ENCODE peak calls at places on chromosomes 16 and 17, in six cellular contexts. A, R, P, J, X and Q are unnamed samples.

GRCh38 chr16:53207810-53208752 is 153.3 kb downstream of the CHD9 start:
- DNase-seq in J (peak), X (peak), P (peak), R (peak), A (peak), Q (peak)

GRCh38 chr17:38702900-38703741 is 2.0 kb upstream of the MLLT6 start:
- DNase-seq in P (peak), A (peak), R (peak), X (no peak), J (peak), Q (peak)

GRCh38 chr17:76447931-76448652 is 4.9 kb downstream of the UBE2O start:
- DNase-seq in P (peak), J (peak), R (no peak), X (no peak), A (no peak), Q (peak)

GRCh38 chr17:1122681-1123396 is 56.9 kb downstream of the ABR start:
- DNase-seq in J (peak), R (peak), X (peak), P (peak), A (peak), Q (peak)

GRCh38 chr16:54936086-54936978 is 5.7 kb downstream of the IRX5 start:
- DNase-seq in R (no peak), A (peak), J (peak), X (peak), P (peak), Q (peak)

GRCh38 chr17:76550712-76551615 is 11.1 kb downstream of the PRCD start:
- DNase-seq in J (peak), X (no peak), P (no peak), R (no peak), A (peak), Q (peak)

GRCh38 chr16:66270333-66270927 is 96.1 kb upstream of the CDH5 start:
- DNase-seq in R (peak), P (peak), A (peak), X (peak), J (peak), Q (peak)

GRCh38 chr17:40564195-40564882 is 933 bp downstream of the CCR7 start:
- DNase-seq in P (no peak), R (no peak), A (peak), J (no peak), X (no peak), Q (no peak)

GRCh38 chr17:33241390-33241789 is 51.7 kb downstream of the ASIC2 start:
- DNase-seq in J (no peak), P (peak), X (no peak), A (no peak), R (no peak), Q (peak)

GRCh38 chr16:77780378-77780837 is 8.0 kb upstream of the VAT1L start:
- DNase-seq in R (no peak), A (no peak), P (peak), X (no peak), J (peak), Q (peak)

GRCh38 chr16:74480150-74481029 is 59.1 kb upstream of the CLEC18B start:
- DNase-seq in P (peak), J (no peak), A (no peak), X (peak), R (no peak), Q (peak)

GRCh38 chr17:5826384-5826783 is 242.1 kb upstream of the NLRP1 start:
- DNase-seq in A (no peak), R (no peak), J (peak), X (no peak), P (peak), Q (no peak)

GRCh38 chr16:87945351-87946042 is 5.7 kb upstream of the BANP start:
- DNase-seq in A (peak), J (peak), X (peak), P (peak), R (peak), Q (peak)

GRCh38 chr16:102060-102855 is 24.2 kb downstream of the MPG start:
- DNase-seq in J (no peak), A (no peak), X (no peak), P (peak), R (no peak), Q (no peak)

GRCh38 chr17:17348872-17349723 is 45.9 kb downstream of the NT5M start:
- DNase-seq in R (no peak), X (no peak), A (peak), J (no peak), P (no peak), Q (peak)

GRCh38 chr17:40458001-40458791 is 14.9 kb downstream of the IGFBP4 start:
- DNase-seq in X (no peak), J (no peak), A (no peak), R (no peak), P (peak), Q (peak)

GRCh38 chr17:35256629-35257028 is 13.8 kb downstream of the SLFN5 start:
- DNase-seq in X (no peak), R (no peak), J (no peak), P (no peak), A (no peak), Q (no peak)

GRCh38 chr16:15037003-15037402 is 18.9 kb downstream of the NTAN1 start:
- DNase-seq in A (no peak), J (no peak), R (no peak), X (no peak), P (no peak), Q (no peak)

DNA sequence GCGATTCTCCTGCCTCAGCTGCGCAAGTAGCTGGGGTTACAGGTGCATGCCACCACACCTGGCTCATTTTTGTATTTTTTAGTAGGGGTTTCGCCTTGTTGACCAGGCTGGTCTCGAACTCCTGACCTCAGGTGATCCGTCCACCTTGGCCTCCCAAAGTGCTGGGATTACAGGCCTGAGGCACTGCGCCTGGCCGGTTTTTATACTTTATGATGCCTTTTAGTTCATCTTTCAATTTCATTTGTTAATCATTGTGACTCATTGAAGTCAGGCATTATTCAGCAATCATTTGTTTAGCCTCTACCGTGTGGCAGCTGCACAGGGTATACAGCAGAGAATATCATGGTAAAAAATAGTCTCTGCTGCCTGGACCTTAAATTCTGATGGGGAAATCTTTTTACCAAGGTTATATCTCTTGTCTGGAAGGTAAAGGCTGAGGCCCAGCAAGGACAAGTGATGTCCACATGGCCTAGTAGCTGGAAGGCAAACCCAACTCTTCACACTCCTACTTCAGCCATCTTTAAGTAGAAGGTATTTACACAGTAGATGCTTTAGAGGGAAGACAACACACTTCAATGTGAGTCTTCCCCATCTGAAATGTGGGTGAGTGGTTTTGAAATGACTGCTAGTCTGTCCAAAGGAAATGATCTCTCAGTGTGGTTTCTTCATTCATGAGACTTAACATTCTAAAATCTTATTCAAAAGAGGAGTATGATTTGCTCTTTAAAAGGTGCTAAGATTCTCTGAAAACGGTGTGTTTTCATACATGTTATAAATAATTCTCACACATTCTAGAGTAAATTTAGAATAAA is 2.4 kb downstream of the PRPSAP2 start:
- DNase-seq in R (no peak), P (peak), X (no peak), J (peak), A (no peak), Q (peak)
- H2AFZ ChIP-seq in R (no peak), P (no peak), X (no peak), J (no peak), A (no peak), Q (no peak)

GRCh38 chr16:3306078-3306477 is 781 bp downstream of the ZNF75A start:
- DNase-seq in P (no peak), A (no peak), J (no peak), X (no peak), R (no peak), Q (no peak)
- H2AFZ ChIP-seq in P (no peak), A (no peak), J (no peak), X (no peak), R (no peak), Q (peak)

DNA sequence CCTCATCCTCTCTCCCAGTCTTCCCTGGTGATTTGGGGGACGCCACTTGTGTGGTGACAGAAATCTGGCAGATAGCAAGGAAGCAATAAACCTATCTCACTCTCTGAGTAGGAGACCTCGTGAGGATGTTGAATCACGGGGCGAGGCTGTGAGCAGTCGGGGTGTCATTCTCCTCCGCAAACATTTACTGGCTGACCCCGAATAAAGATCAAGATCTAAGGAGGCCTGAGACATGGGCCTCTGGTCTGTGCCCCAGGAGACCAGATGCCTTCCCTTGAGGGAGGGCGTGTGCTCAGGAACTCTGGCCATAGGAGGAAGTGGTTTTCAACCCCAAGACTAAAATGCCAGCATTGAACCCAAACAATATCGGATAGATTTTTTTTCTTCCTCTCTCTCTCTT is 53.1 kb downstream of the FOXL1 start:
- DNase-seq in J (no peak), P (peak), R (no peak), A (no peak), X (no peak), Q (peak)
- H2AFZ ChIP-seq in J (no peak), P (no peak), R (no peak), A (no peak), X (no peak), Q (no peak)

DNA sequence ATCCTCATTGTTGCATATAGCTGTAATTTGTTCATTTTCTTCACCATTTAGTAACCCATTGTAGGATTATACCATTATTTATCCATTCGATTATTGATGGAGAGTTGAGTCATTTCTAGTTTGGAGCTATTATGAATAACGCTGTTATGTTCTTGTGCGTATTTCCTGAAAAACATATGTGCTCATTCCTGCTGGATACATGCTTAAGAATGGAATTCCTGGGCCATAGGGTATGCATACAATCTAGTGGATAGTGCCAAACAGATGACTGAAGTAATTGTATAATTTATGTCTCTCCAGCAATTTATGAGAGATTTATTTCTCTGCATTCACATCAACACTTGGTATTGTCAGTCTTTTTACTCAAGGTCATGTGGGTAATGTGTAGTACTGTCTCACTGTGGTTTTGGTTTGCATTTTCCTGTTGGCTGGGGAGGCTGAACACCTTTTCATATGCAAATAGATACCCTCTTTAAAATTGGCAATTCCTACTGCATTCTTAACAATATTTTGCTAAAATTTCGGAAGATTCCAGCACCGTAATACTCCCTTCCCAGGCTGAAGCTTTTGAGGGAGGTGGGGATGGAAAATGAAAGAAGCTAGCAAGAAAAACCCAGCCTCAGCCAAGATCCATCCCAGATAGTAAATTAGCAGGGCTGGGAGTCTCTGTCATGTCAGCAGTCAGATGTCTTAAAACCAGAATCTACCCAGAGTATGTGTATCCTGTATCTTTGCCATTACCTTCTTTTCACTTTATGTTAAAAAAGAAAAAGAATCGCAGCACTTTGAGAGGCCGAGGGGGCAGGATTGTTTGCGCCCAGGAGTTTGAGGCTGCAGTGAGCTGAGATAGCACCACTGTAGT is 205.0 kb downstream of the LGALS9B start:
- DNase-seq in X (no peak), P (peak), R (no peak), J (no peak), A (no peak), Q (no peak)
- H2AFZ ChIP-seq in X (no peak), P (no peak), R (no peak), J (no peak), A (no peak), Q (no peak)

DNA sequence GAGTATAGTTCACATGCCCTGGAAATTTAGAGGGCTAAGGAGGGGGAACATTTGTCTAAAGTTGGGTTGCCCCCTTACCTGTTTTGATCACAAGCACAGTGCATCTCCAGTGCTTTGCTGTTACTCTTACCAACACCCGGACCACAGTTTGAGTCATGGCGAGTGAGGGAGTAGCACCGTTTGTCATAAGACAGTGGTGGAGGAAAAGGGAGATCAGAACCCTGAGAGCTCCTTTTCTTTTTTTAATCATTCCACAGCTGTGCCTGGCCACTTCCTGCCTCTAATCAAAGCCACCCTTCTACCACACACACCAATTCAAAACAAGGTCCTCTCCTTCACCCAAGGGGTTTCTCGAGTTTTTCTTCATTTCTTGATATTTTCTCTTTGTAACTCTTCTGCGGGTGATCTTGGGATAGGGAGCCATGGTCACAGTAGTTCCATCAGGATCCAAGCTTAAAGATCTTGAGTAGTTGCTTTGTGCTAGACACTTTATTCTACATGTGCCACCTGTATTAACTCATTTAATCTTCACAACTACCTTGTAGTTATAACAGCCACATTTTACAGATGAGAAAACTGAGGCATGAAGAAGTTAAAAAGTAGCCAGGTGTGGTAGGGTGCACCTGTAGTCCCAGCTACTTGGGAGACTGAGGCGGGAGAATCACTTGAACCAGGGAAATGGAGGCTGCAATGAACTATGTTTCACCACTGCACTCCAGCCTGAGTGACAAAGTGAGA is 5.0 kb upstream of the MYL4 start:
- DNase-seq in R (peak), P (peak), X (no peak), J (peak), A (no peak), Q (peak)
- H2AFZ ChIP-seq in R (peak), P (no peak), X (no peak), J (no peak), A (no peak), Q (no peak)

GRCh38 chr17:69317625-69318024 is 9.3 kb downstream of the ABCA5 start:
- DNase-seq in J (no peak), P (no peak), X (no peak), A (no peak), R (no peak), Q (no peak)
- H2AFZ ChIP-seq in J (no peak), P (no peak), X (no peak), A (no peak), R (no peak), Q (no peak)